ENCODE peak calls at places on chromosomes 12 and 14, in four cellular contexts. T, G, Y and L are unnamed samples.

GRCh38 chr14:104094056-104094708 is 8.7 kb downstream of the ASPG start:
- DNase-seq in T (no peak), G (no peak), Y (peak), L (no peak)

GRCh38 chr12:105574056-105574715 is 243.7 kb downstream of the C12orf75 start:
- DNase-seq in T (no peak), G (no peak), Y (no peak), L (no peak)

GRCh38 chr14:82854851-82855250 is 1321.2 kb upstream of the SEL1L start:
- DNase-seq in T (no peak), G (no peak), Y (no peak), L (peak)

GRCh38 chr12:70251226-70251625 is 8.0 kb downstream of the CNOT2 start:
- DNase-seq in T (no peak), G (peak), Y (peak), L (no peak)

GRCh38 chr12:65891987-65892481 is 67.8 kb downstream of the HMGA2 start:
- DNase-seq in T (peak), G (peak), Y (no peak), L (no peak)

GRCh38 chr14:64727551-64728071 is 23.4 kb downstream of the PLEKHG3 start:
- DNase-seq in T (no peak), G (no peak), Y (no peak), L (no peak)

GRCh38 chr12:46915082-46915481 is 89.3 kb upstream of the SLC38A4 start:
- DNase-seq in T (no peak), G (peak), Y (no peak), L (no peak)

GRCh38 chr14:104926619-104927431 is 2.1 kb downstream of the PLD4 start:
- DNase-seq in T (no peak), G (no peak), Y (peak), L (no peak)

GRCh38 chr12:128259556-128260070 is 7.4 kb upstream of the TMEM132C start:
- DNase-seq in T (peak), G (no peak), Y (peak), L (peak)

GRCh38 chr14:38775986-38776385 is 327.0 kb downstream of the SEC23A start:
- DNase-seq in T (no peak), G (no peak), Y (no peak), L (no peak)

GRCh38 chr12:22121224-22121623 is 75.2 kb downstream of the CMAS start:
- DNase-seq in T (no peak), G (no peak), Y (peak), L (peak)

GRCh38 chr14:70909788-70910614 is 2.7 kb downstream of the PCNX1 start:
- DNase-seq in T (no peak), G (peak), Y (no peak), L (peak)

GRCh38 chr14:87005336-87005735 is 987.6 kb downstream of the GALC start:
- DNase-seq in T (no peak), G (no peak), Y (no peak), L (no peak)

GRCh38 chr14:98130691-98131090 is 1141.3 kb downstream of the BCL11B start:
- DNase-seq in T (no peak), G (peak), Y (no peak), L (no peak)

GRCh38 chr12:13195848-13196301 is 651 bp upstream of the EMP1 start:
- DNase-seq in T (peak), G (peak), Y (no peak), L (no peak)

GRCh38 chr12:58966939-58967338 is 46.6 kb upstream of the LRIG3 start:
- DNase-seq in T (no peak), G (peak), Y (no peak), L (no peak)

GRCh38 chr14:47917344-47917954 is 242.0 kb upstream of the MDGA2 start:
- DNase-seq in T (peak), G (peak), Y (peak), L (peak)

GRCh38 chr12:87509233-87509820 is 519.9 kb downstream of the C12orf50 start:
- DNase-seq in T (peak), G (peak), Y (peak), L (no peak)

GRCh38 chr12:49309361-49309760 is 13.7 kb upstream of the TROAP start:
- DNase-seq in T (no peak), G (no peak), Y (no peak), L (no peak)

GRCh38 chr12:126768517-126768916 is 1498.5 kb upstream of the TMEM132C start:
- DNase-seq in T (no peak), G (no peak), Y (no peak), L (no peak)

GRCh38 chr12:119544780-119545625 is 48.6 kb upstream of the TMEM233 start:
- DNase-seq in T (peak), G (peak), Y (peak), L (peak)

GRCh38 chr14:100740196-100740825 is 13.6 kb downstream of the DLK1 start:
- DNase-seq in T (no peak), G (no peak), Y (no peak), L (no peak)

GRCh38 chr12:47207005-47207717 is 127.4 kb upstream of the AMIGO2 start:
- DNase-seq in T (no peak), G (no peak), Y (no peak), L (no peak)

GRCh38 chr14:22561661-22562579 is 27.1 kb downstream of the DAD1 start:
- DNase-seq in T (no peak), G (peak), Y (no peak), L (no peak)

GRCh38 chr14:101947904-101948665 is 16.3 kb upstream of the DYNC1H1 start:
- DNase-seq in T (peak), G (peak), Y (peak), L (peak)

GRCh38 chr12:92621833-92622232 is 81.0 kb upstream of the PLEKHG7 start:
- DNase-seq in T (no peak), G (no peak), Y (no peak), L (no peak)

GRCh38 chr12:93536766-93537515 is 35.5 kb upstream of the SOCS2 start:
- DNase-seq in T (no peak), G (no peak), Y (no peak), L (no peak)

GRCh38 chr14:96042218-96042930 is 3.2 kb downstream of the C14orf132 start:
- DNase-seq in T (peak), G (peak), Y (no peak), L (no peak)

GRCh38 chr12:105672576-105672975 is 342.1 kb downstream of the C12orf75 start:
- DNase-seq in T (no peak), G (no peak), Y (no peak), L (no peak)

DNA sequence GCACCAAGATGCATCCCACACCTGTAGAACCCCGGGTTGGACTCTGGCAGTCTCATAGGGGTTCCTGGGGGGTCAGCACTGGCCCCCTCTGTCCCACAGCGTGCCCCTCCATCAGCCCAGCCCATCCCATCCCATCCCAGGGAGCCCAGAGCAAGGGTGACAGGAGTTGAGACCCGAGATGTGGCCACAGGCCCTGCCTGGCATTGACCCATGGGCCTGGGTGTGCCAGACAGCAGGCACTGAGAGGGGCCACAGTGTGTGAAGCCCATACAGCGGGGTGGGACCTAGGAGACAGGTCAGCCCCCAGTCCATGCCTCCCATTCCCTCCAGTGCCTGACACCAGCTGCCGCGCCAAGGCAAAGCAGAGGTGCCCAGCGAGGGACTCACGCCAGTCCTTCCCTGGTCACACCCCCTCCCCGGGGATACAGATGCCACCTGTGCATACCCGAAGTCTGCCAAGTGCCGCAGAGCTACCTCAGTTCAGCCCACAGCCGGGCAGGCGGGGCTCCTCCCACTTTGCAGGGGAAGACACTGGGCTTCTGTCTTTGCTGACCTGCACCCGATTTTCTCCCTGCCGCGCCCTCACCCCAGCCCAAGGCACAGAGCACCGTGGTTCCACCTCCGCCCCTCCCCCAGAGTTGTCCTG is 50.4 kb downstream of the CYP46A1 start:
- DNase-seq in T (no peak), G (no peak), Y (no peak), L (no peak)
- H3K27ac ChIP-seq in T (no peak), G (no peak), Y (no peak), L (no peak)

DNA sequence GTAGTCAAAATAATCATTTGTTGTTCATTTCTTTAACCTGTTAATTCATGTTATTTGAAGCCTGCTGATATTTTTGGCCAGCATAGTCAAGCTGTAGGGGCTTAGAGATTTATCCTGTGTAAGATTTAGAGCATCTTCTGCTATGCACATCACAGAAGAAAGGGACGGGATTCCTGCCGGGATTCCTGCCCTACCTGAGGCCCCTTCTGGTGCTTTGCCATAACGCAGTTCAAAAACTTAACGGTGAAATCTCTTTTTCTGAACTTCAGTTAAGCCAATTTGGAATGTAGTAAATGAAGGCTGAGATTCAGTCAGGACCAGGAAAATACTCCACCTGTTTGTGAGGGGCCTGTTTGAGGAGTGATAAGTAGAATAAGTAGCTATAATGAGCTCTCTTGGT is 50.7 kb upstream of the TMEM260 start:
- DNase-seq in T (no peak), G (no peak), Y (peak), L (no peak)
- TF ChIP-seq EZH2 in T (no peak), G (no peak), Y (no peak), L (no peak)

GRCh38 chr14:80768646-80769045 is 172.9 kb downstream of the CEP128 start:
- DNase-seq in T (no peak), G (no peak), Y (no peak), L (no peak)
- H3K27ac ChIP-seq in T (no peak), G (no peak), Y (no peak), L (no peak)

GRCh38 chr14:36271222-36271621 is 49.2 kb downstream of the MBIP start:
- DNase-seq in T (no peak), G (no peak), Y (peak), L (no peak)

GRCh38 chr14:36270191-36270590 is 50.2 kb downstream of the MBIP start:
- DNase-seq in T (no peak), G (no peak), Y (no peak), L (no peak)

GRCh38 chr14:36275741-36276140 is 44.7 kb downstream of the MBIP start:
- DNase-seq in T (no peak), G (no peak), Y (peak), L (peak)

GRCh38 chr14:36268957-36269734 is 51.3 kb downstream of the MBIP start:
- DNase-seq in T (no peak), G (no peak), Y (peak), L (peak)

GRCh38 chr14:36271939-36272907 is 48.2 kb downstream of the MBIP start:
- DNase-seq in T (no peak), G (peak), Y (peak), L (no peak)
- TF ChIP-seq EZH2 in T (no peak), G (peak), Y (peak), L (no peak)

DNA sequence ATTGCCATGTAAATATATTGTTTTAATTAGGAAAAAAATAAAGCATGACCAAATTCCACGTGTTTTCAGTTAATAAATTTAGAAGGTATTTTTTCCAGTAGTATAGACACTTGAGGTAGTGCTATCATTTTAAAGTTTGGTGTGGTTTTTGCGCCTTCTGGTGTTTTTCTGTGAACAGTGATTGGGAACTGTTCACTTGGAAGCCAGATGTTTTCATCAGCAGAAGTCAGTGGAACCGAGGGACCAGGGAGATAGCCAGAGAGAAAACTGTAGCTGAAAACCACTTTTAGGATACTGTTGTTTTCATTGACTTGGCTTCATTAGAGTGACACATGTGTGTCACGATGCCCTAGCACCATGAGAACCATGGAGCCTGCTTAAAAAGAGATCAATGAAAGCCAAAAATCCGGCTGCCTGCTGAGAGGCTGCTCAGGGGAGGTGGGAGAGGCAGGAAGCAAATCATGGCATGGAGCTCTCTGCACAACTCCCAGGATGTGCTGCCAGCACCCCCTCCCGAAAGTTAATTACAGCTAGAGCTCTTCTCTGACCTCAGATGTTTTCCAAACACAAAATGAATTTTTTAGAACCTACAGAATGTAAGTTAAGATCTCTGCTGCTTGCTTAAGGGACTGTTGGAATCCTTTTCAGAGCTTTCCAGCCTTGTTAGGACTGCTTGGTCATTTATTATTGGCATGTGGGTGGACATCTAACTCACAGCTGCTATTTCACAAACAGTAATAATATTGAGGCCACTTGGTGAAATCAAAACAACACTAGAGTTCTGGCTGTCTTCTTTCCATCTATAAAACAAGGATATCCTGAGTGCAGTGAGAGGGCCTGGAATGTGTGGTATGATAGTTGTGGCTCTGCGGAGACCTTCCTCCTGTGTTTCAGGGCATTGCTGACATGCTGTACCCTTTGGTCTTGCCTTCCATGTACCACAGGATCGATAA is 192.3 kb downstream of the ANO4 start:
- DNase-seq in T (no peak), G (peak), Y (peak), L (peak)
- H3K27ac ChIP-seq in T (peak), G (peak), Y (peak), L (peak)

DNA sequence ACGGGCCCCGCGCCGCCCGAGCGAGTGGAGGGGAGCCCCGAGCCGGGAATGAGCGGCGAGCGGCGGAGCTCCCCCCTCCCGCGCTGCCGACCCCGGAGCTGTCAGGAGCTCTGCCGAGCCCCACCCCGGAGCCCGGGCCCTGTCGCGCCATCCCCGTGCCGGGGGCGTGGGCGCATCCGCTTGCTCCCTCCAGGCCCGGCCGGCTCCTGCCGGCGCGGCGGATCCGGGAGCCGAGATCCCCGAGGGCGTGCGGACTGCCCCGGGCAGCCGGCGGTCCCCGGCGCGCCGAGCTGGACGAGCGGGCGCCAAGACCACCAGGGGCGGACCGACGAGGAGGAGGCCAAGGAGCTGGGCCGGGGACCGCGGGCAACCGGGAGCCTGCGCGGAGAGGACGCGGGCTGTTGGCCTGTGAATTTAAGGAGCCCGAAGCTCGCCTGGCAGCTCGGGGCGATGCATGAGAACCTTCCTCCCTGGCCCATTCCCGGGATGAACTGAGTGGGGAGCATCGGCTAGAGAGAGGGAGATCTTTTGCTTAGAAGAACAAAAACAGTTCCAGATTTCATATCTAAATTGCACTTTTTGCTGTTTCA is 2.0 kb downstream of the PTHLH start:
- DNase-seq in T (peak), G (peak), Y (peak), L (peak)
- TF ChIP-seq EZH2 in T (no peak), G (no peak), Y (no peak), L (no peak)